ENCODE peak calls at places on chromosome X, in six cellular contexts. I, N, A, R, W and E are unnamed samples. For H3K27me3 and H3K4me1, the result is how much of the 10 kb centered on the place peaks cover.

GRCh38 chrX:39857780-39858179 is 240.0 kb downstream of the BCOR start:
- DNase-seq in I (no peak), A (no peak), R (no peak), N (no peak), W (no peak), E (no peak)

GRCh38 chrX:113920661-113921060 is 663.2 kb upstream of the HTR2C start:
- DNase-seq in W (no peak), R (no peak), I (no peak), A (no peak), N (no peak), E (no peak)

GRCh38 chrX:19544693-19545305 is 29.5 kb upstream of the MAP3K15 start:
- DNase-seq in A (peak), W (peak), I (no peak), N (no peak), R (peak), E (no peak)

GRCh38 chrX:39440734-39441305 is 639.6 kb downstream of the MID1IP1 start:
- DNase-seq in I (no peak), N (no peak), R (no peak), W (no peak), A (no peak), E (no peak)

GRCh38 chrX:23901805-23902204 is 5.9 kb downstream of the APOO start:
- DNase-seq in I (no peak), R (peak), W (peak), N (no peak), A (peak), E (peak)

GRCh38 chrX:65697915-65698796 is 30.7 kb downstream of the MSN start:
- DNase-seq in W (no peak), A (no peak), I (peak), R (no peak), N (no peak), E (no peak)

GRCh38 chrX:131588995-131589394 is 45.1 kb downstream of the OR13H1 start:
- DNase-seq in R (peak), I (no peak), W (peak), N (no peak), A (no peak), E (no peak)

GRCh38 chrX:11530621-11531020 is 135.1 kb downstream of the ARHGAP6 start:
- DNase-seq in I (no peak), A (no peak), R (peak), N (no peak), W (peak), E (no peak)

GRCh38 chrX:83186632-83187031 is 321.5 kb upstream of the POU3F4 start:
- DNase-seq in R (no peak), N (no peak), W (no peak), I (no peak), A (no peak), E (no peak)

GRCh38 chrX:46831620-46832327 is 5.1 kb upstream of the RP2 start:
- DNase-seq in W (no peak), I (no peak), N (no peak), A (no peak), R (peak), E (no peak)

GRCh38 chrX:40300286-40300890 is 202.6 kb upstream of the BCOR start:
- DNase-seq in I (no peak), R (no peak), N (no peak), W (no peak), A (peak), E (no peak)

GRCh38 chrX:12825801-12826200 is 34.6 kb downstream of the PRPS2 start:
- DNase-seq in A (no peak), N (no peak), I (no peak), R (peak), W (no peak), E (no peak)

GRCh38 chrX:153333271-153333670 is 682 bp upstream of the ZNF275 start:
- DNase-seq in R (peak), W (no peak), I (no peak), N (no peak), A (no peak), E (no peak)

GRCh38 chrX:69546978-69547377 is 42.9 kb downstream of the NALF2 start:
- DNase-seq in I (no peak), N (no peak), A (no peak), R (no peak), W (no peak), E (no peak)

GRCh38 chrX:136195247-136195646 is 47.9 kb downstream of the FHL1 start:
- DNase-seq in I (no peak), A (no peak), R (no peak), N (no peak), W (no peak), E (no peak)

GRCh38 chrX:79325263-79325958 is 41.7 kb downstream of the ITM2A start:
- DNase-seq in R (no peak), N (no peak), A (peak), W (peak), I (no peak), E (no peak)

GRCh38 chrX:31440546-31440945 is 368.7 kb upstream of the FTHL17 start:
- DNase-seq in N (no peak), A (no peak), R (no peak), I (no peak), W (no peak), E (no peak)

GRCh38 chrX:151697537-151697936 is 2.3 kb downstream of the PRRG3 start:
- DNase-seq in A (no peak), W (no peak), N (no peak), I (no peak), R (no peak), E (peak)
- H3K27me3 ChIP-seq in A (under half), W (under half), N (under half), I (under half), R (under half), E (under half)

GRCh38 chrX:118724775-118725174 is 2.6 kb upstream of the IL13RA1 start:
- DNase-seq in R (peak), N (no peak), A (no peak), W (no peak), I (no peak), E (no peak)
- H3K27ac ChIP-seq in R (no peak), N (no peak), A (no peak), W (no peak), I (peak), E (no peak)

GRCh38 chrX:107730991-107731766 is 44.4 kb downstream of the TSC22D3 start:
- DNase-seq in I (no peak), A (no peak), N (no peak), R (no peak), W (no peak), E (no peak)

GRCh38 chrX:107728342-107729099 is 47.1 kb downstream of the TSC22D3 start:
- DNase-seq in A (no peak), N (peak), I (no peak), R (no peak), W (no peak), E (no peak)

GRCh38 chrX:107731831-107732502 is 43.6 kb downstream of the TSC22D3 start:
- DNase-seq in W (peak), I (peak), A (peak), N (peak), R (peak), E (peak)

GRCh38 chrX:107730298-107730655 is 45.3 kb downstream of the TSC22D3 start:
- DNase-seq in I (no peak), R (no peak), W (no peak), N (peak), A (peak), E (no peak)

GRCh38 chrX:107729558-107730297 is 45.9 kb downstream of the TSC22D3 start:
- DNase-seq in W (peak), A (no peak), I (no peak), N (peak), R (no peak), E (peak)
- H3K4me1 ChIP-seq in W (under half), A (under half), I (under half), N (half or more), R (under half), E (under half)

GRCh38 chrX:54994099-54994498 is at the start of gene PFKFB1:
- DNase-seq in A (no peak), I (no peak), W (no peak), N (no peak), R (no peak), E (no peak)

GRCh38 chrX:54995621-54996020 is 1.6 kb upstream of the PFKFB1 start:
- DNase-seq in A (no peak), W (no peak), I (no peak), N (no peak), R (no peak), E (no peak)

GRCh38 chrX:54994668-54995452 is 872 bp upstream of the PFKFB1 start:
- DNase-seq in N (peak), A (no peak), I (no peak), R (no peak), W (no peak), E (no peak)

DNA sequence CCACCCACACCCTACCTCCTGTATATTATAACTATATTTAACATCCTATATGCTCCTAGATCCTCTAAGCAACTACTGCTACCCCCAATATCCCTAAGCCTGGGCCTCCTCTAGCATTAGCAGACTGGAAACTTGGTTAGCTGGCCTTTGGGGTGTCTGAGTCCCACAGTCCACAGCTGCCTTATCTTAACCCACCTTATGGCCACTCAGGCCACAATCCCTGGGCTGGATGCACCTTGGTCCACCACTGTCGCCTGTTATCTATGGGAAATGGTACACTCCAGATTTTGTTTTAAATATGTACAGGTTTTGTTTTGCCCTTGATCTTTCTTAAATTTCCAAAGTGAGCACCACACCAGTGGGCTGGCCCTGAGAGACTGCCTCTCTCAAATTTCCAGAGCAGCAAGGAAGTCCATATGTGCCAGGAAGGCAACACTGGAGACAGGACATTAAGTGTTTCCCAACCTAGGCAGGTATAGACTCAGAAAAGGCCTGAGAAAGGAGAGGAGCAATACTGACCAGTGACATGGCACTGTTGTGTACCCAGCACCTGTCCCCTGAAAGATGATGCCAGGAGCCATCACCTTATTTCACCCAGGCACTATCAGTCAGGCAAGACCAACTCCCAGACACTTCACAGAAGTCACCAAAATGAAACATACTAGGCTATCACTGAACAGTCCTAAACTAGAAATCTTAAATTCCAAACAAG is 921 bp downstream of the PFKFB1 start:
- DNase-seq in I (no peak), N (no peak), R (no peak), A (no peak), W (no peak), E (no peak)
- H3K27me3 ChIP-seq in I (under half), N (under half), R (under half), A (under half), W (under half), E (under half)

DNA sequence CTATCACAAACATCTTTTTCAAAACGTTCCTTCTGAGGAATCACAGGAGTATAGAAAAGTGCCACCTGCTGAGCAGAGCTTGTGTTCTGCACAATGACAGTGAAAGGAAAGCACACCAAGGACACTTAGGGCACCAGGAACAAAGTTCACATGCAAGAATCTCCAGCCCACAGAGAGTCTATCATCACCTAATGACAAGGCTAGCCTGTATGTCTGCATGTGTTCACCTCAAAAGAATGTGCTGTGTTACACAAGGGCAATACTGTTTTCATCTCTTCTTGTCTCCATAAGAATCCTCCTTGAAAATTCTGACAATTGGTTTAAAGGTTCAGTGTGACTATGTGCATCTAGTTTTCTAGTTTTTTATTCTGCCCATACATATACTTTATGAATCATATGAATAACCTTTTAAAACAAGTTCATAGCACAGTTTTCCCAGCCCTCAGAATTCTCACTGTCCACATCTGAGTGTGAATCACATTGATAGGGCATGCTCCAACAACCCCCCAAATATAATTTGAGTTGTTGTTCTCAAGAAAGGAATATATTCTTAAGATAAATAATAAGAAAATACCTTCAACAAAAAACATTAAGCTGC is 118.0 kb downstream of the PWWP3B start:
- DNase-seq in W (no peak), I (no peak), R (no peak), N (no peak), A (no peak), E (no peak)
- H3K27ac ChIP-seq in W (no peak), I (no peak), R (no peak), N (no peak), A (no peak), E (no peak)

DNA sequence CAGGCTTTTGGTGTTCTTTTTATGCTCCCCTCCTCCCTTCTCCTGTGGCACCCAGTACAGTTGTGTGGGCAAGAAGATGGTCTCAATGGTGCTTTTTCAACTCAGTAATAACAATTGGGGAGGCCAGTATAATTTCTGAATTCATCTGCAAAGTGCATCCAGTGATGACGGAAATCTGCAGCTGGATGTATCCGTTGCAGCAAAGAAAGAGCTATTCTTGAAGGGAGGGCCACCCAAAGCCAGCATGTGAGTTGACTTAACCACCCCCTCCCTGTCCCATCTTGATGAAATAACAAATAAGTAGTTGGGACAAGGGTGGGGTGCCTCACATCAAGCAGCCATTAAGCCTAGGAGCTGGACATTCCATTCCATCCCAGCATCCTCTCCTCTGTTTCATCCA is 30.7 kb downstream of the TSC22D3 start:
- DNase-seq in R (no peak), W (no peak), N (no peak), A (no peak), I (no peak), E (no peak)
- H3K4me1 ChIP-seq in R (under half), W (under half), N (half or more), A (under half), I (under half), E (under half)

DNA sequence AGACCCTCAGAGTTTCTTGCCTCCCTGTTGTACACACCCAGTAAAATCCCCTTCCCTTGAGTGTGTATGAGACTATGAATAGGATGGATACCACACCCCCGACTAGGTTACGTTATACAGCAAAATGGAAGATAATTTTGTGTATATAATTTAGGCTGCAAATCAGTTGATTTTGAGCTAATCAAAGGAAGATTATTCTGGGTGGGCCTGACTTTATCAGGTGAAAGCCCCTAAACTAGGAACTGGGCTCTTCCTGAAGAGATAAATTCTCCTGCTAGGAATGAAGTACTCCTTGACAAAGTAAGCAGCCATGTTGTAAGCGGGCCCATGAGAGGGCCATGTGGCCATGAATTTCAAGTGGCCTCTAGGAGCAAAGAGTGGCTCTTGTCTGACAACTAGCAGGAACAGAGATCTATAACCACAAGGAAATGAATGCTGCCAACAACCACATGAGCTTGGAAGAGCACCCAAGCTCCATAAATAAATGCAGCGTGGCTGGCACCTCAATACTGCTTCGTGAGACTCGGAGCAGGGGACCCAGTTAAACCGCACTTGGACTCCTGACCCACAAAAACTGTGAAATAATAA is 646.4 kb downstream of the IL1RAPL1 start:
- DNase-seq in N (no peak), W (no peak), I (no peak), R (no peak), A (no peak), E (no peak)
- H3K27me3 ChIP-seq in N (under half), W (under half), I (under half), R (under half), A (under half), E (under half)

GRCh38 chrX:17036172-17036961 is 89.9 kb downstream of the REPS2 start:
- DNase-seq in I (no peak), A (no peak), W (no peak), N (no peak), R (no peak), E (no peak)
- H3K27ac ChIP-seq in I (no peak), A (no peak), W (no peak), N (no peak), R (no peak), E (peak)